ENCODE peak calls at places on chromosomes 16 and 17, in five cellular contexts. C is HEK293T, G is NT2/D1, H is GM12878, A is H1. P is an unnamed sample.

GRCh38 chr16:13923703-13924298 is 3.8 kb downstream of the ERCC4 start:
- DNase-seq in A (no peak), H (peak), C (peak), G (no peak), P (peak)

GRCh38 chr16:72786606-72787005 is 261.3 kb downstream of the ZFHX3 start:
- DNase-seq in A (no peak), C (no peak), G (no peak), H (no peak), P (no peak)

GRCh38 chr16:78686601-78687000 is 587.1 kb downstream of the WWOX start:
- DNase-seq in A (no peak), G (no peak), C (no peak), H (no peak), P (no peak)

GRCh38 chr17:43791589-43791988 is 11.4 kb downstream of the CFAP97D1 start:
- DNase-seq in G (no peak), A (no peak), H (no peak), C (peak), P (peak)

GRCh38 chr16:89448656-89449055 is 41.7 kb downstream of the ANKRD11 start:
- DNase-seq in H (no peak), A (no peak), C (no peak), G (no peak), P (no peak)

GRCh38 chr16:73864868-73865267 is 431.7 kb upstream of the PSMD7 start:
- DNase-seq in A (no peak), H (no peak), G (no peak), C (no peak), P (no peak)

GRCh38 chr17:83103200-83103937 is 24.0 kb downstream of the METRNL start:
- DNase-seq in C (peak), H (no peak), A (no peak), G (peak), P (no peak)

GRCh38 chr17:32610027-32610650 is 123.3 kb downstream of the CDK5R1 start:
- DNase-seq in C (no peak), H (no peak), A (no peak), G (peak), P (no peak)

GRCh38 chr17:55161935-55162555 is 102.7 kb upstream of the HLF start:
- DNase-seq in G (no peak), H (no peak), A (no peak), C (no peak), P (peak)

GRCh38 chr17:11900103-11900502 is 97.2 kb downstream of the ZNF18 start:
- DNase-seq in G (no peak), A (no peak), C (no peak), H (no peak), P (no peak)

GRCh38 chr17:57292086-57292485 is 35.8 kb downstream of the MSI2 start:
- DNase-seq in C (no peak), G (no peak), H (no peak), A (no peak), P (no peak)

DNA sequence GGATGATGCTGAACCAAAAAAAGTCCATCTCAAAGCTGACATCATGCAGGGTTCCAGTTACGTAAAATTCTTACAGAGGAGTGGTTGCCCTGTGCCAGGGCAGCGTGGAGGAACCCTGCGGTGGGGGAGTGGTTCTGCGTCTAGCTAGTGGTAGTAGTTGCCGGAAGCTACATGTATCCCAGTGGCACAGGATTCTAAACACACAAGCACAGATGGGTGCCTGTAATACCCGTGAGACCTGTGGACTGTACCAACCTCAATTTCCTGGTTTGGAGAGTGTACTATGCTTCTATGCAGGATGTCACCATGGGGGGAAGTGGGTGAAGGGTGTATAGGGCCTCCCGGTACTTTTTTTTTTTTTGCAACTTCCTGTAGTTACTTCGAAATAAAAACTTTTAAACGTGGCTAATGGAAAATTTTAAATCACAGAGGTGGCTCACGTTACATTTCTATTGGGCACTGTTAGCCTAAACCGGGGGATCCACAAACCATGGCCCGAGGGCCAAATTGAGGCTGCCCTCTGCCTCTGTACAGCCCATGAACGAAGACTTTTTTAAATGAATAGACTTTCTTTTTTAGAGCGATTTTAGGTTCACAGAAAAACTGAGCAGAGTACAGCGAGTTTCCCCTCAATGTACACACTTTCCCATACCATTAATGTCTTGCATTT is 38.5 kb downstream of the TBC1D16 start:
- DNase-seq in G (no peak), C (no peak), A (no peak), H (peak), P (no peak)
- TF ChIP-seq SUZ12 in G (no peak), C (no peak), A (no peak), H (no peak), P (no peak)

GRCh38 chr17:76151896-76152454 is 10.9 kb upstream of the FOXJ1 start:
- DNase-seq in A (no peak), G (no peak), C (no peak), H (no peak), P (no peak)
- TF ChIP-seq SUZ12 in A (no peak), G (no peak), C (no peak), H (no peak), P (no peak)

DNA sequence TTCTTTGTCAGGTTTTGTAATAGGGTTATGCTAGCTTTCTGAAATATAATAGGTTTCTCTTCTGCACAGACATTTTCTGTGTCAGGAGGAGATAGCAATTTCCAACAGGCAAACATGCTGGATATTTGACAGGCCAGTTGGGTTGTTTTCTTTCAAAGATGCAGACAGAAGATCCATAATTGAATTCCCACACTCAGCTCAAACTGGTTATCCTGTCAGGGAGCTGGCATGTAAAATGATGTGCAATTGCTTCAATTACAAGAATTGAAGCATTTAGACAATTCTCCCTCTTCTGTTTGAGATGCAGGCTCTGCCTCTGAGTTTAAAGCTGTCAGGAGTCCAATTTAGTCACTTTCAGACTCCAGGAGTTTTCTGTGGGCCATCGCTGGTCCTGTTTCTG is 146.2 kb upstream of the ZKSCAN2 start:
- DNase-seq in H (no peak), C (no peak), A (no peak), G (no peak), P (no peak)
- TF ChIP-seq SUZ12 in H (no peak), C (no peak), A (no peak), G (no peak), P (no peak)

GRCh38 chr17:1197781-1198490 is 18.2 kb upstream of the ABR start:
- DNase-seq in G (no peak), A (no peak), C (no peak), H (peak), P (no peak)

GRCh38 chr17:1200440-1200839 is 20.7 kb upstream of the ABR start:
- DNase-seq in C (no peak), A (no peak), G (no peak), H (no peak), P (no peak)

GRCh38 chr17:1197379-1197778 is 17.6 kb upstream of the ABR start:
- DNase-seq in C (no peak), A (no peak), H (no peak), G (no peak), P (no peak)

GRCh38 chr17:1193300-1193699 is 13.5 kb upstream of the ABR start:
- DNase-seq in H (no peak), A (no peak), G (no peak), C (no peak), P (no peak)

GRCh38 chr17:1196946-1197345 is 17.2 kb upstream of the ABR start:
- DNase-seq in H (no peak), G (no peak), A (no peak), C (no peak), P (no peak)
- TF ChIP-seq SUZ12 in H (no peak), G (no peak), A (no peak), C (no peak), P (no peak)